ENCODE peak calls at places on chromosome 19, in ten cellular contexts. E, A, O, I, U, N, V, Q, R and W are unnamed samples.

GRCh38 chr19:49906879-49907564 is 10.3 kb upstream of the IL4I1 start:
- DNase-seq in V (no peak), O (no peak), R (no peak), Q (no peak), A (no peak), N (no peak), I (no peak), E (no peak), U (no peak), W (no peak)

GRCh38 chr19:4061683-4062575 is 4.8 kb downstream of the ZBTB7A start:
- DNase-seq in V (no peak), U (peak), R (no peak), I (no peak), Q (peak), O (peak), N (no peak), A (no peak), E (peak), W (no peak)

GRCh38 chr19:16168465-16169081 is 4.8 kb downstream of the CIB3 start:
- DNase-seq in A (peak), V (peak), Q (no peak), U (no peak), N (no peak), R (no peak), I (no peak), O (no peak), E (no peak), W (no peak)

GRCh38 chr19:15280048-15280725 is 47.9 kb upstream of the EPHX3 start:
- DNase-seq in V (no peak), E (no peak), N (no peak), R (no peak), O (no peak), I (no peak), A (no peak), Q (no peak), U (no peak), W (no peak)

GRCh38 chr19:12778020-12778904 is 2.9 kb upstream of the HOOK2 start:
- DNase-seq in A (peak), E (peak), I (peak), R (peak), U (peak), Q (no peak), V (peak), O (peak), N (peak), W (no peak)

GRCh38 chr19:1158885-1159448 is 15.1 kb downstream of the SBNO2 start:
- DNase-seq in Q (no peak), E (no peak), V (no peak), R (no peak), O (no peak), A (no peak), U (no peak), N (no peak), I (no peak), W (no peak)

GRCh38 chr19:31559494-31559893 is 210.3 kb upstream of the TSHZ3 start:
- DNase-seq in R (no peak), E (no peak), O (no peak), V (no peak), A (no peak), N (no peak), U (no peak), I (no peak), Q (no peak), W (no peak)

GRCh38 chr19:34506026-34506370 is 24.4 kb downstream of the WTIP start:
- DNase-seq in A (no peak), E (no peak), O (no peak), Q (no peak), U (no peak), R (no peak), I (no peak), V (no peak), N (no peak), W (no peak)

GRCh38 chr19:34327851-34328250 is 37.1 kb upstream of the GPI start:
- DNase-seq in E (no peak), V (no peak), O (no peak), N (no peak), Q (no peak), A (no peak), I (no peak), R (no peak), U (no peak), W (no peak)

GRCh38 chr19:40740747-40741146 is 9.5 kb downstream of the ACTMAP start:
- DNase-seq in V (no peak), R (no peak), I (no peak), O (no peak), A (no peak), Q (peak), E (peak), N (no peak), U (no peak), W (no peak)

GRCh38 chr19:15433519-15434069 is 14.8 kb upstream of the AKAP8L start:
- DNase-seq in A (no peak), U (no peak), V (peak), E (no peak), N (no peak), I (no peak), Q (no peak), R (no peak), O (no peak), W (no peak)

GRCh38 chr19:876780-877314 is 16.1 kb downstream of the MED16 start:
- DNase-seq in V (no peak), A (no peak), U (no peak), E (no peak), Q (no peak), I (no peak), N (no peak), R (no peak), O (no peak), W (no peak)